ENCODE peak calls at places on chromosomes 2 and 18, in seven cellular contexts. O, P, Y, T, Q, K and E are unnamed samples.

GRCh38 chr2:197930570-197931278 is 126.3 kb downstream of the PLCL1 start:
- DNase-seq in Y (no peak), K (no peak), O (no peak), P (no peak), T (no peak), Q (no peak), E (no peak)

GRCh38 chr2:48249631-48250473 is 280.1 kb upstream of the STON1 start:
- DNase-seq in T (no peak), O (no peak), Q (no peak), Y (no peak), K (no peak), P (no peak), E (no peak)

GRCh38 chr2:42914314-42914713 is 121.9 kb upstream of the HAAO start:
- DNase-seq in P (no peak), Y (no peak), O (no peak), T (peak; percentile 35), Q (no peak), K (no peak), E (no peak)

GRCh38 chr2:206556357-206556949 is 85.8 kb upstream of the FAM237A start:
- DNase-seq in Q (no peak), Y (no peak), K (peak; percentile 14), T (no peak), P (no peak), O (peak; percentile 64), E (no peak)

GRCh38 chr2:15023231-15023630 is 390.7 kb downstream of the LRATD1 start:
- DNase-seq in Y (no peak), O (no peak), K (no peak), T (no peak), Q (no peak), P (no peak), E (no peak)

GRCh38 chr18:44819944-44820510 is 139.3 kb downstream of the SETBP1 start:
- DNase-seq in P (no peak), T (peak; percentile 86), O (no peak), Y (no peak), Q (no peak), K (no peak), E (no peak)

GRCh38 chr2:227324671-227325055 is 388 bp upstream of the MFF start:
- DNase-seq in T (no peak), O (no peak), Q (peak; percentile 49), P (no peak), K (peak; percentile 9), Y (no peak), E (peak; percentile 19)

GRCh38 chr2:73947412-73948018 is 20.8 kb downstream of the DGUOK start:
- DNase-seq in T (no peak), Y (no peak), Q (no peak), K (no peak), P (no peak), O (no peak), E (no peak)

GRCh38 chr18:63832470-63832869 is 55.0 kb upstream of the SERPINB2 start:
- DNase-seq in Y (no peak), K (no peak), O (no peak), T (no peak), P (no peak), Q (no peak), E (no peak)

GRCh38 chr2:43274721-43275120 is 48.3 kb upstream of the ZFP36L2 start:
- DNase-seq in Y (no peak), O (no peak), P (no peak), Q (no peak), K (no peak), T (no peak), E (no peak)

GRCh38 chr18:66457245-66457644 is 146.6 kb downstream of the CDH19 start:
- DNase-seq in T (no peak), K (no peak), Q (no peak), O (no peak), Y (no peak), P (no peak), E (no peak)

GRCh38 chr2:239275037-239275685 is 125.7 kb downstream of the HDAC4 start:
- DNase-seq in K (peak; percentile 60), Q (no peak), Y (peak; percentile 69), O (peak; percentile 97), T (peak; percentile 87), P (peak; percentile 69), E (peak; percentile 57)

GRCh38 chr2:51880153-51880552 is 848.2 kb upstream of the NRXN1 start:
- DNase-seq in Y (no peak), Q (no peak), P (no peak), K (no peak), O (no peak), T (no peak), E (no peak)

DNA sequence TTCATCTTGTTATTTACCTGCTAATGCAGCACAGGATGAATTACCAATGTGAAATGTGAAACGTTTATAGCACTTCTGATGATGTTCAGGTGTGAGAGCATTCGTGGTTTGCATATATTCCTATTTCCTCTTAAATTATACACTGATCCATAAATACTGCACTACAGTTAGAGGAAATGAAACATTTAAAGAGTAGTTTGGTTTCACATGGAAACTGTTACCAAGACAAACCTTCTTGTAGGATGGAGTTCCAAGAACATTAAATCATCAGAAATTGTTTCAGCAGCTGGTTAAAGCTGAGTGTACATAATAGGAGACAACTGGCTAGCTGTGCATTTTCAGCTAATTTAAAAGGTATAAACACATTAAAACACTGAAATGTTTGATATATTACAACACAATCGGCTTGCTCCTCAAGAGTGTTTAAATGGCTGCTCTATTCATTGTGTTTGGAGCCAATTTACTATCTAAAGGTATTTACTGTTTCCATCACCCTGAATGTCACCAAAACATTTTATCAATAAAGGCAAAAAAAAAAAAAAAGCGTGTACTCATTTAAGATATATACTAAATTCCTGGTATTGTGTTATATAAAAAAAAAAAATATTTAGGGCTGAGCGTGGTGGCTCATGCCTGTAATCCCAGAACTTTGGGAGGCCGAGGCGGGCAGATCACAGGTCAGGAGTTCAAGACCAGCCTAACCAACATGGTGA is 100.6 kb downstream of the DYM start:
- DNase-seq in K (no peak), P (no peak), Y (no peak), O (peak; percentile 4), T (no peak), Q (no peak), E (no peak)
- TF ChIP-seq CTCF in K (no peak), P (no peak), Y (no peak), O (no peak), T (no peak), Q (no peak), E (no peak)

GRCh38 chr2:152573168-152573567 is 144.1 kb downstream of the PRPF40A start:
- DNase-seq in T (no peak), Q (no peak), K (peak; percentile 20), P (no peak), O (peak; percentile 58), Y (no peak), E (no peak)
- TF ChIP-seq EP300 in T (no peak), Q (no peak), K (peak; percentile 90), P (peak; percentile 64), O (no peak), Y (no peak), E (no peak)

GRCh38 chr2:237217995-237218621 is 132.4 kb downstream of the COPS8 start:
- DNase-seq in Y (no peak), Q (no peak), K (no peak), T (no peak), O (no peak), P (no peak), E (no peak)
- TF ChIP-seq POLR2A in Y (no peak), Q (no peak), K (no peak), T (no peak), O (no peak), P (no peak), E (no peak)

GRCh38 chr2:65636024-65636423 is 203.6 kb upstream of the SPRED2 start:
- DNase-seq in Y (no peak), Q (no peak), P (no peak), O (no peak), T (no peak), K (no peak), E (no peak)

GRCh38 chr2:65637061-65637460 is 204.7 kb upstream of the SPRED2 start:
- DNase-seq in T (no peak), K (no peak), Y (no peak), O (no peak), Q (no peak), P (no peak), E (no peak)

GRCh38 chr2:65639156-65639876 is 206.9 kb upstream of the SPRED2 start:
- DNase-seq in T (peak; percentile 67), Y (no peak), O (no peak), P (no peak), K (no peak), Q (no peak), E (no peak)

GRCh38 chr2:65640793-65641103 is 208.3 kb upstream of the SPRED2 start:
- DNase-seq in Y (no peak), O (no peak), K (no peak), T (no peak), Q (no peak), P (no peak), E (no peak)

DNA sequence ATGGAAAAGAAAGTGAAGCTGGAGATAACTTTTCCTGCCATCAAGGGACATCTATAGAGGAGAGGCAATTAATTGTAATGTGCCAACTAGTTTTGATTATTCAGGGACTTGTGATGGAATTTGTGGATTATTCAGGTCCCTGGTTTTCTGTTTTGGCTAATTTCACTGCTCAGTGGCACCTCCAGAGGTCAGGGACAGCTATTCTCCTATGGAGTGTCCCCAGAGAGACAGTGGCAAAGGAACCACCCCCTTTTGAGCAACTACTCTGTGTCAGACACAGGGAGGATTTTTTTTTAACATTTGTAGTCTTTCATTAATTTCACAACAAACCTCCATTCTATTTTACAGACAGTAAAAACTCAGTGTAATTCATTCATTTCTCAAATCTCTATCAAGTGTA is 206.0 kb upstream of the SPRED2 start:
- DNase-seq in K (peak; percentile 46), P (no peak), Q (no peak), Y (no peak), T (no peak), O (no peak), E (no peak)
- TF ChIP-seq CTCF in K (peak; percentile 38), P (no peak), Q (peak; percentile 46), Y (no peak), T (peak; percentile 9), O (peak; percentile 11), E (no peak)

GRCh38 chr2:143429932-143430331 is 300.7 kb downstream of the ARHGAP15 start:
- DNase-seq in Q (no peak), K (no peak), P (no peak), T (no peak), Y (no peak), O (no peak), E (no peak)
- TF ChIP-seq EP300 in Q (no peak), K (no peak), P (no peak), T (no peak), Y (no peak), O (no peak), E (no peak)

GRCh38 chr2:196444442-196444841 is 195.1 kb upstream of the CCDC150 start:
- DNase-seq in Q (no peak), T (no peak), P (no peak), Y (no peak), O (no peak), K (no peak), E (no peak)

GRCh38 chr2:196445991-196446390 is 193.5 kb upstream of the CCDC150 start:
- DNase-seq in O (no peak), K (no peak), T (no peak), Q (no peak), Y (no peak), P (no peak), E (no peak)

GRCh38 chr2:196449083-196449482 is 190.4 kb upstream of the CCDC150 start:
- DNase-seq in Q (no peak), Y (no peak), P (no peak), T (no peak), K (no peak), O (no peak), E (no peak)

GRCh38 chr2:196452758-196453157 is 186.8 kb upstream of the CCDC150 start:
- DNase-seq in K (no peak), Q (no peak), T (no peak), P (no peak), O (no peak), Y (no peak), E (no peak)

GRCh38 chr2:196448680-196449079 is 190.8 kb upstream of the CCDC150 start:
- DNase-seq in T (no peak), P (no peak), Y (no peak), Q (no peak), O (no peak), K (no peak), E (no peak)
- TF ChIP-seq POLR2A in T (no peak), P (no peak), Y (no peak), Q (no peak), O (no peak), K (no peak), E (no peak)